ENCODE peak calls at places on chromosomes 7 and 10, in eight cellular contexts. One of them, this sample, is unnamed.

GRCh38 chr7:101702362-101702850 is 73.3 kb upstream of the MYL10 start:
- DNase-seq in activated CD4-positive, alpha-beta T cell treated with anti-CD3 and anti-CD28 coated beads, Interleukin-2, amount 10 ng/mL, durations not matched to agents 7 days and 5 days: no peak
- DNase-seq in posterior cingulate gyrus: no peak
- DNase-seq in GM10248: no peak
- DNase-seq in M059J: peak
- DNase-seq in HFF-Myc: no peak
- DNase-seq in posterior vena cava: no peak
- DNase-seq in SK-MEL-5: peak
- DNase-seq in this sample: no peak

GRCh38 chr10:100631192-100631591 is 95.4 kb downstream of the HIF1AN start:
- DNase-seq in posterior vena cava: no peak
- DNase-seq in GM10248: no peak
- DNase-seq in SK-MEL-5: no peak
- DNase-seq in HFF-Myc: no peak
- DNase-seq in M059J: no peak
- DNase-seq in activated CD4-positive, alpha-beta T cell treated with anti-CD3 and anti-CD28 coated beads, Interleukin-2, amount 10 ng/mL, durations not matched to agents 7 days and 5 days: no peak
- DNase-seq in posterior cingulate gyrus: no peak
- DNase-seq in this sample: no peak

GRCh38 chr7:69961396-69961795 is 363.1 kb downstream of the AUTS2 start:
- DNase-seq in M059J: no peak
- DNase-seq in HFF-Myc: no peak
- DNase-seq in GM10248: no peak
- DNase-seq in posterior vena cava: no peak
- DNase-seq in SK-MEL-5: no peak
- DNase-seq in activated CD4-positive, alpha-beta T cell treated with anti-CD3 and anti-CD28 coated beads, Interleukin-2, amount 10 ng/mL, durations not matched to agents 7 days and 5 days: no peak
- DNase-seq in posterior cingulate gyrus: no peak
- DNase-seq in this sample: no peak

GRCh38 chr7:116173051-116174028 is 37.0 kb upstream of the TES start:
- DNase-seq in GM10248: peak
- DNase-seq in SK-MEL-5: peak
- DNase-seq in activated CD4-positive, alpha-beta T cell treated with anti-CD3 and anti-CD28 coated beads, Interleukin-2, amount 10 ng/mL, durations not matched to agents 7 days and 5 days: peak
- DNase-seq in posterior vena cava: no peak
- DNase-seq in M059J: peak
- DNase-seq in HFF-Myc: peak
- DNase-seq in posterior cingulate gyrus: no peak
- DNase-seq in this sample: peak

GRCh38 chr10:99873846-99874245 is 91.4 kb downstream of the ABCC2 start:
- DNase-seq in GM10248: no peak
- DNase-seq in posterior vena cava: no peak
- DNase-seq in activated CD4-positive, alpha-beta T cell treated with anti-CD3 and anti-CD28 coated beads, Interleukin-2, amount 10 ng/mL, durations not matched to agents 7 days and 5 days: no peak
- DNase-seq in posterior cingulate gyrus: no peak
- DNase-seq in HFF-Myc: no peak
- DNase-seq in SK-MEL-5: no peak
- DNase-seq in M059J: peak
- DNase-seq in this sample: no peak

GRCh38 chr10:94088926-94089381 is 95.2 kb downstream of the PLCE1 start:
- DNase-seq in HFF-Myc: no peak
- DNase-seq in SK-MEL-5: no peak
- DNase-seq in posterior cingulate gyrus: no peak
- DNase-seq in M059J: peak
- DNase-seq in posterior vena cava: no peak
- DNase-seq in activated CD4-positive, alpha-beta T cell treated with anti-CD3 and anti-CD28 coated beads, Interleukin-2, amount 10 ng/mL, durations not matched to agents 7 days and 5 days: no peak
- DNase-seq in GM10248: no peak
- DNase-seq in this sample: peak

GRCh38 chr7:50153141-50153540 is 60.1 kb upstream of the ZPBP start:
- DNase-seq in posterior cingulate gyrus: no peak
- DNase-seq in M059J: no peak
- DNase-seq in GM10248: no peak
- DNase-seq in SK-MEL-5: no peak
- DNase-seq in activated CD4-positive, alpha-beta T cell treated with anti-CD3 and anti-CD28 coated beads, Interleukin-2, amount 10 ng/mL, durations not matched to agents 7 days and 5 days: no peak
- DNase-seq in HFF-Myc: no peak
- DNase-seq in posterior vena cava: no peak
- DNase-seq in this sample: no peak

GRCh38 chr7:103856929-103857328 is 132.5 kb downstream of the RELN start:
- DNase-seq in HFF-Myc: no peak
- DNase-seq in SK-MEL-5: no peak
- DNase-seq in activated CD4-positive, alpha-beta T cell treated with anti-CD3 and anti-CD28 coated beads, Interleukin-2, amount 10 ng/mL, durations not matched to agents 7 days and 5 days: no peak
- DNase-seq in GM10248: no peak
- DNase-seq in posterior cingulate gyrus: no peak
- DNase-seq in posterior vena cava: no peak
- DNase-seq in M059J: no peak
- DNase-seq in this sample: no peak

GRCh38 chr7:46478046-46478445 is 557.0 kb upstream of the IGFBP3 start:
- DNase-seq in posterior cingulate gyrus: no peak
- DNase-seq in activated CD4-positive, alpha-beta T cell treated with anti-CD3 and anti-CD28 coated beads, Interleukin-2, amount 10 ng/mL, durations not matched to agents 7 days and 5 days: no peak
- DNase-seq in GM10248: no peak
- DNase-seq in posterior vena cava: no peak
- DNase-seq in SK-MEL-5: no peak
- DNase-seq in M059J: peak
- DNase-seq in HFF-Myc: peak
- DNase-seq in this sample: peak

GRCh38 chr7:1922071-1922869 is 252.2 kb downstream of the ELFN1 start:
- DNase-seq in HFF-Myc: peak
- DNase-seq in M059J: no peak
- DNase-seq in posterior cingulate gyrus: no peak
- DNase-seq in SK-MEL-5: no peak
- DNase-seq in GM10248: no peak
- DNase-seq in activated CD4-positive, alpha-beta T cell treated with anti-CD3 and anti-CD28 coated beads, Interleukin-2, amount 10 ng/mL, durations not matched to agents 7 days and 5 days: peak
- DNase-seq in posterior vena cava: no peak
- DNase-seq in this sample: no peak

GRCh38 chr10:76558586-76558985 is 1079.0 kb downstream of the KCNMA1 start:
- DNase-seq in HFF-Myc: no peak
- DNase-seq in activated CD4-positive, alpha-beta T cell treated with anti-CD3 and anti-CD28 coated beads, Interleukin-2, amount 10 ng/mL, durations not matched to agents 7 days and 5 days: no peak
- DNase-seq in GM10248: no peak
- DNase-seq in posterior cingulate gyrus: no peak
- DNase-seq in SK-MEL-5: no peak
- DNase-seq in M059J: peak
- DNase-seq in posterior vena cava: no peak
- DNase-seq in this sample: no peak

GRCh38 chr10:70350501-70350900 is 31.9 kb downstream of the LRRC20 start:
- DNase-seq in M059J: no peak
- DNase-seq in activated CD4-positive, alpha-beta T cell treated with anti-CD3 and anti-CD28 coated beads, Interleukin-2, amount 10 ng/mL, durations not matched to agents 7 days and 5 days: no peak
- DNase-seq in HFF-Myc: no peak
- DNase-seq in posterior vena cava: no peak
- DNase-seq in posterior cingulate gyrus: no peak
- DNase-seq in SK-MEL-5: no peak
- DNase-seq in GM10248: no peak
- DNase-seq in this sample: no peak

GRCh38 chr7:71835056-71835455 is 577.1 kb downstream of the CALN1 start:
- DNase-seq in GM10248: no peak
- DNase-seq in posterior cingulate gyrus: no peak
- DNase-seq in HFF-Myc: no peak
- DNase-seq in SK-MEL-5: no peak
- DNase-seq in M059J: peak
- DNase-seq in activated CD4-positive, alpha-beta T cell treated with anti-CD3 and anti-CD28 coated beads, Interleukin-2, amount 10 ng/mL, durations not matched to agents 7 days and 5 days: no peak
- DNase-seq in posterior vena cava: no peak
- DNase-seq in this sample: no peak

GRCh38 chr7:30566596-30566995 is 28.1 kb upstream of the GARS1 start:
- DNase-seq in SK-MEL-5: no peak
- DNase-seq in GM10248: no peak
- DNase-seq in activated CD4-positive, alpha-beta T cell treated with anti-CD3 and anti-CD28 coated beads, Interleukin-2, amount 10 ng/mL, durations not matched to agents 7 days and 5 days: no peak
- DNase-seq in M059J: no peak
- DNase-seq in HFF-Myc: no peak
- DNase-seq in posterior vena cava: no peak
- DNase-seq in posterior cingulate gyrus: no peak
- DNase-seq in this sample: no peak

GRCh38 chr7:6409991-6410693 is 37.6 kb downstream of the DAGLB start:
- DNase-seq in SK-MEL-5: no peak
- DNase-seq in M059J: no peak
- DNase-seq in posterior vena cava: peak
- DNase-seq in GM10248: no peak
- DNase-seq in HFF-Myc: no peak
- DNase-seq in posterior cingulate gyrus: no peak
- DNase-seq in activated CD4-positive, alpha-beta T cell treated with anti-CD3 and anti-CD28 coated beads, Interleukin-2, amount 10 ng/mL, durations not matched to agents 7 days and 5 days: no peak
- DNase-seq in this sample: no peak

GRCh38 chr7:36279251-36279925 is 110.3 kb upstream of the ANLN start:
- DNase-seq in activated CD4-positive, alpha-beta T cell treated with anti-CD3 and anti-CD28 coated beads, Interleukin-2, amount 10 ng/mL, durations not matched to agents 7 days and 5 days: no peak
- DNase-seq in GM10248: peak
- DNase-seq in SK-MEL-5: no peak
- DNase-seq in M059J: no peak
- DNase-seq in posterior cingulate gyrus: no peak
- DNase-seq in HFF-Myc: no peak
- DNase-seq in posterior vena cava: no peak
- DNase-seq in this sample: no peak

GRCh38 chr7:100978300-100978699 is 8.9 kb downstream of the MUC12 start:
- DNase-seq in SK-MEL-5: no peak
- DNase-seq in HFF-Myc: no peak
- DNase-seq in activated CD4-positive, alpha-beta T cell treated with anti-CD3 and anti-CD28 coated beads, Interleukin-2, amount 10 ng/mL, durations not matched to agents 7 days and 5 days: no peak
- DNase-seq in posterior vena cava: no peak
- DNase-seq in posterior cingulate gyrus: peak
- DNase-seq in M059J: no peak
- DNase-seq in GM10248: no peak
- DNase-seq in this sample: no peak

GRCh38 chr10:84665883-84666463 is 337.6 kb downstream of the CCSER2 start:
- DNase-seq in M059J: peak
- DNase-seq in HFF-Myc: no peak
- DNase-seq in activated CD4-positive, alpha-beta T cell treated with anti-CD3 and anti-CD28 coated beads, Interleukin-2, amount 10 ng/mL, durations not matched to agents 7 days and 5 days: peak
- DNase-seq in SK-MEL-5: peak
- DNase-seq in posterior cingulate gyrus: no peak
- DNase-seq in GM10248: peak
- DNase-seq in posterior vena cava: no peak
- DNase-seq in this sample: no peak

GRCh38 chr7:103989785-103990775 is 622 bp upstream of the RELN start:
- DNase-seq in activated CD4-positive, alpha-beta T cell treated with anti-CD3 and anti-CD28 coated beads, Interleukin-2, amount 10 ng/mL, durations not matched to agents 7 days and 5 days: no peak
- DNase-seq in HFF-Myc: no peak
- DNase-seq in M059J: peak
- DNase-seq in posterior vena cava: peak
- DNase-seq in SK-MEL-5: peak
- DNase-seq in GM10248: peak
- DNase-seq in posterior cingulate gyrus: peak
- DNase-seq in this sample: no peak

This sample was measured in brain pericyte.